ENCODE peak calls at places on chromosome 10, in six cellular contexts. Y, G, P, R, U and I are unnamed samples.

GRCh38 chr10:20004087-20004523 is 187.9 kb downstream of the PLXDC2 start:
- DNase-seq in Y (no peak), R (peak; percentile 74), U (no peak), P (no peak), G (peak; percentile 38), I (no peak)

GRCh38 chr10:63414481-63415260 is 51.1 kb downstream of the JMJD1C start:
- DNase-seq in R (no peak), P (no peak), G (no peak), U (no peak), Y (no peak), I (no peak)

GRCh38 chr10:58857251-58857650 is 319.2 kb upstream of the PHYHIPL start:
- DNase-seq in Y (no peak), G (no peak), P (no peak), R (no peak), U (no peak), I (no peak)

GRCh38 chr10:29409241-29410051 is 120.6 kb downstream of the LYZL1 start:
- DNase-seq in R (peak; percentile 91), P (peak; percentile 75), Y (no peak), U (peak; percentile 80), G (peak; percentile 23), I (no peak)

GRCh38 chr10:21100190-21100589 is 203.1 kb upstream of the NEBL start:
- DNase-seq in Y (no peak), G (no peak), R (no peak), U (no peak), P (no peak), I (no peak)

GRCh38 chr10:69636626-69637550 is 6.8 kb downstream of the FAM241B start:
- DNase-seq in P (no peak), Y (no peak), G (no peak), R (no peak), U (peak; percentile 35), I (no peak)

GRCh38 chr10:86191686-86192085 is 174.9 kb downstream of the GRID1 start:
- DNase-seq in P (no peak), Y (no peak), R (peak; percentile 35), G (no peak), U (no peak), I (no peak)

GRCh38 chr10:76297787-76298281 is 866.4 kb downstream of the LRMDA start:
- DNase-seq in G (no peak), Y (no peak), P (no peak), U (no peak), R (no peak), I (peak; percentile 100)

GRCh38 chr10:29630205-29631048 is 4.3 kb downstream of the SVIL start:
- DNase-seq in R (no peak), Y (no peak), P (no peak), G (no peak), U (no peak), I (no peak)

GRCh38 chr10:112585052-112585451 is 138.0 kb downstream of the VTI1A start:
- DNase-seq in U (peak; percentile 58), Y (no peak), G (no peak), P (no peak), R (no peak), I (no peak)

GRCh38 chr10:30111340-30111980 is 52.1 kb upstream of the JCAD start:
- DNase-seq in G (peak; percentile 67), U (no peak), P (no peak), R (no peak), Y (no peak), I (no peak)

GRCh38 chr10:15469066-15469465 is 98.0 kb upstream of the FAM171A1 start:
- DNase-seq in R (no peak), G (no peak), U (no peak), Y (no peak), P (no peak), I (no peak)

GRCh38 chr10:98030991-98031431 is 590 bp upstream of the CRTAC1 start:
- DNase-seq in U (no peak), R (no peak), Y (no peak), G (no peak), P (peak; percentile 26), I (no peak)

GRCh38 chr10:114295393-114295792 is 56.3 kb downstream of the VWA2 start:
- DNase-seq in R (no peak), U (no peak), Y (no peak), G (no peak), P (no peak), I (no peak)

GRCh38 chr10:130954326-130954905 is 357.1 kb downstream of the TCERG1L start:
- DNase-seq in P (no peak), Y (no peak), R (no peak), U (no peak), G (no peak), I (no peak)

GRCh38 chr10:59090804-59091203 is 85.6 kb upstream of the PHYHIPL start:
- DNase-seq in Y (no peak), U (no peak), R (no peak), G (no peak), P (no peak), I (no peak)

GRCh38 chr10:76879116-76879706 is 758.4 kb downstream of the KCNMA1 start:
- DNase-seq in G (no peak), P (no peak), Y (no peak), U (no peak), R (no peak), I (no peak)

GRCh38 chr10:33665512-33665911 is 331.0 kb upstream of the NRP1 start:
- DNase-seq in U (no peak), G (peak; percentile 60), Y (no peak), R (no peak), P (no peak), I (peak; percentile 16)

GRCh38 chr10:72069751-72070501 is 18.4 kb downstream of the SPOCK2 start:
- DNase-seq in Y (no peak), P (no peak), R (no peak), G (no peak), U (no peak), I (no peak)

GRCh38 chr10:1097436-1097835 is 41.3 kb downstream of the WDR37 start:
- DNase-seq in P (no peak), Y (no peak), G (no peak), R (no peak), U (no peak), I (no peak)

GRCh38 chr10:125980521-125980920 is 84.2 kb downstream of the FANK1 start:
- DNase-seq in U (no peak), P (no peak), Y (no peak), G (no peak), R (no peak), I (no peak)

GRCh38 chr10:13949844-13950542 is 363.2 kb downstream of the PRPF18 start:
- DNase-seq in Y (no peak), U (no peak), G (peak; percentile 92), P (no peak), R (no peak), I (peak; percentile 84)

GRCh38 chr10:5648494-5649457 is 17.6 kb downstream of the ASB13 start:
- DNase-seq in Y (no peak), P (no peak), G (no peak), R (no peak), U (no peak), I (no peak)

GRCh38 chr10:86344714-86345161 is 21.9 kb downstream of the GRID1 start:
- DNase-seq in R (peak; percentile 55), U (no peak), P (peak; percentile 10), G (no peak), Y (no peak), I (no peak)

GRCh38 chr10:47031251-47031952 is 120.2 kb downstream of the PTPN20 start:
- DNase-seq in Y (no peak), G (no peak), R (peak; percentile 39), P (peak; percentile 49), U (peak; percentile 44), I (no peak)

GRCh38 chr10:63630928-63631685 is 109.9 kb downstream of the REEP3 start:
- DNase-seq in Y (no peak), P (no peak), G (peak; percentile 92), U (no peak), R (no peak), I (no peak)

GRCh38 chr10:86321568-86321967 is 45.0 kb downstream of the GRID1 start:
- DNase-seq in R (peak; percentile 32), P (no peak), Y (no peak), U (no peak), G (no peak), I (no peak)

GRCh38 chr10:93604145-93604544 is 3.1 kb upstream of the RBP4 start:
- DNase-seq in R (no peak), G (no peak), U (no peak), P (no peak), Y (no peak), I (no peak)
- H3K4me3 ChIP-seq in R (no peak overlapping the region), G (no peak overlapping the region), U (no peak overlapping the region), P (no peak overlapping the region), Y (no peak overlapping the region), I (no peak overlapping the region)

GRCh38 chr10:11760861-11761260 is 18.7 kb downstream of the ECHDC3 start:
- DNase-seq in G (no peak), P (no peak), U (no peak), Y (no peak), R (peak; percentile 22), I (no peak)

GRCh38 chr10:11765141-11765540 is 23.0 kb downstream of the ECHDC3 start:
- DNase-seq in G (no peak), P (no peak), Y (no peak), U (no peak), R (no peak), I (no peak)

GRCh38 chr10:11762706-11763500 is 20.7 kb downstream of the ECHDC3 start:
- DNase-seq in Y (no peak), G (no peak), P (no peak), U (no peak), R (peak; percentile 62), I (no peak)

GRCh38 chr10:11761431-11761830 is 19.2 kb downstream of the ECHDC3 start:
- DNase-seq in R (peak; percentile 25), U (no peak), Y (no peak), G (no peak), P (no peak), I (no peak)

GRCh38 chr10:11763501-11763861 is 21.3 kb downstream of the ECHDC3 start:
- DNase-seq in U (no peak), Y (no peak), P (no peak), G (no peak), R (no peak), I (no peak)
- H3K4me3 ChIP-seq in U (no peak overlapping the region), Y (no peak overlapping the region), P (no peak overlapping the region), G (no peak overlapping the region), R (no peak overlapping the region), I (no peak overlapping the region)

GRCh38 chr10:23630880-23631279 is 192.0 kb downstream of the OTUD1 start:
- DNase-seq in G (no peak), R (no peak), Y (no peak), U (no peak), P (no peak), I (no peak)
- H3K4me3 ChIP-seq in G (no peak overlapping the region), R (no peak overlapping the region), Y (no peak overlapping the region), U (no peak overlapping the region), P (no peak overlapping the region), I (no peak overlapping the region)

GRCh38 chr10:3749011-3749410 is 36.0 kb downstream of the KLF6 start:
- DNase-seq in R (no peak), U (no peak), P (no peak), G (no peak), Y (no peak), I (no peak)

GRCh38 chr10:3750352-3750816 is 34.6 kb downstream of the KLF6 start:
- DNase-seq in Y (no peak), G (no peak), P (no peak), U (no peak), R (no peak), I (no peak)

GRCh38 chr10:3750884-3751283 is 34.1 kb downstream of the KLF6 start:
- DNase-seq in R (no peak), U (no peak), G (no peak), P (no peak), Y (no peak), I (no peak)

GRCh38 chr10:3748484-3748883 is 36.5 kb downstream of the KLF6 start:
- DNase-seq in U (no peak), P (no peak), R (no peak), G (no peak), Y (no peak), I (no peak)

GRCh38 chr10:3749597-3750351 is 35.2 kb downstream of the KLF6 start:
- DNase-seq in P (no peak), G (peak; percentile 86), R (no peak), U (no peak), Y (no peak), I (peak; percentile 44)
- H3K4me3 ChIP-seq in P (no peak overlapping the region), G (peak overlapping the region; percentile 15), R (peak overlapping the region; percentile 28), U (no peak overlapping the region), Y (no peak overlapping the region), I (no peak overlapping the region)